ENCODE peak calls at places on chromosome 15, in four cellular contexts. One of them, this sample, is unnamed.

GRCh38 chr15:74226761-74227540 is 9.2 kb upstream of the CCDC33 start:
- DNase-seq in GM10248: no peak
- DNase-seq in ELF-1: no peak
- DNase-seq in activated gamma-delta T cell treated with Interleukin-2 at 50 U/mL for 16 hours: no peak
- DNase-seq in this sample: no peak

GRCh38 chr15:76340198-76340801 is 3.7 kb downstream of the ISL2 start:
- DNase-seq in GM10248: peak; percentile 40
- DNase-seq in ELF-1: peak; percentile 65
- DNase-seq in activated gamma-delta T cell treated with Interleukin-2 at 50 U/mL for 16 hours: no peak
- DNase-seq in this sample: no peak

GRCh38 chr15:76625267-76625666 is 279.9 kb downstream of the SCAPER start:
- DNase-seq in GM10248: no peak
- DNase-seq in ELF-1: peak; percentile 36
- DNase-seq in activated gamma-delta T cell treated with Interleukin-2 at 50 U/mL for 16 hours: no peak
- DNase-seq in this sample: no peak

GRCh38 chr15:78479650-78480049 is 27.7 kb upstream of the HYKK start:
- DNase-seq in GM10248: no peak
- DNase-seq in ELF-1: no peak
- DNase-seq in activated gamma-delta T cell treated with Interleukin-2 at 50 U/mL for 16 hours: no peak
- DNase-seq in this sample: no peak

GRCh38 chr15:35305906-35306305 is 220.8 kb upstream of the NANOGP8 start:
- DNase-seq in GM10248: no peak
- DNase-seq in ELF-1: peak; percentile 43
- DNase-seq in activated gamma-delta T cell treated with Interleukin-2 at 50 U/mL for 16 hours: no peak
- DNase-seq in this sample: no peak

GRCh38 chr15:41847206-41847605 is 8.6 kb downstream of the PLA2G4B start:
- DNase-seq in GM10248: no peak
- DNase-seq in ELF-1: no peak
- DNase-seq in activated gamma-delta T cell treated with Interleukin-2 at 50 U/mL for 16 hours: no peak
- DNase-seq in this sample: no peak

GRCh38 chr15:98177950-98178848 is 217.7 kb downstream of the ARRDC4 start:
- DNase-seq in GM10248: peak; percentile 17
- DNase-seq in ELF-1: peak; percentile 75
- DNase-seq in activated gamma-delta T cell treated with Interleukin-2 at 50 U/mL for 16 hours: peak; percentile 12
- DNase-seq in this sample: no peak

GRCh38 chr15:63772531-63772930 is 61.2 kb downstream of the HERC1 start:
- DNase-seq in GM10248: no peak
- DNase-seq in ELF-1: no peak
- DNase-seq in activated gamma-delta T cell treated with Interleukin-2 at 50 U/mL for 16 hours: no peak
- DNase-seq in this sample: no peak

GRCh38 chr15:81381725-81382124 is 7.7 kb upstream of the TMC3 start:
- DNase-seq in GM10248: no peak
- DNase-seq in ELF-1: no peak
- DNase-seq in activated gamma-delta T cell treated with Interleukin-2 at 50 U/mL for 16 hours: no peak
- DNase-seq in this sample: no peak

GRCh38 chr15:74426404-74427281 is 7.1 kb downstream of the SEMA7A start:
- DNase-seq in GM10248: no peak
- DNase-seq in ELF-1: no peak
- DNase-seq in activated gamma-delta T cell treated with Interleukin-2 at 50 U/mL for 16 hours: no peak
- DNase-seq in this sample: no peak

GRCh38 chr15:60774829-60775228 is 295.9 kb upstream of the ICE2 start:
- DNase-seq in GM10248: no peak
- DNase-seq in ELF-1: no peak
- DNase-seq in activated gamma-delta T cell treated with Interleukin-2 at 50 U/mL for 16 hours: no peak
- DNase-seq in this sample: no peak

GRCh38 chr15:101288905-101289513 is 6.0 kb downstream of the SNRPA1 start:
- DNase-seq in GM10248: no peak
- DNase-seq in ELF-1: peak; percentile 46
- DNase-seq in activated gamma-delta T cell treated with Interleukin-2 at 50 U/mL for 16 hours: no peak
- DNase-seq in this sample: no peak

GRCh38 chr15:78110916-78111475 is 18.6 kb downstream of the SH2D7 start:
- DNase-seq in GM10248: no peak
- DNase-seq in ELF-1: no peak
- DNase-seq in activated gamma-delta T cell treated with Interleukin-2 at 50 U/mL for 16 hours: no peak
- DNase-seq in this sample: no peak

GRCh38 chr15:56468271-56468912 is 3.5 kb upstream of the MNS1 start:
- DNase-seq in GM10248: peak; percentile 38
- DNase-seq in ELF-1: no peak
- DNase-seq in activated gamma-delta T cell treated with Interleukin-2 at 50 U/mL for 16 hours: no peak
- DNase-seq in this sample: no peak

GRCh38 chr15:40452296-40453090 is 11.7 kb downstream of the BAHD1 start:
- DNase-seq in GM10248: no peak
- DNase-seq in ELF-1: no peak
- DNase-seq in activated gamma-delta T cell treated with Interleukin-2 at 50 U/mL for 16 hours: no peak
- DNase-seq in this sample: no peak

GRCh38 chr15:72902245-72902928 is 118.8 kb upstream of the ADPGK start:
- DNase-seq in GM10248: no peak
- DNase-seq in ELF-1: peak; percentile 51
- DNase-seq in activated gamma-delta T cell treated with Interleukin-2 at 50 U/mL for 16 hours: no peak
- DNase-seq in this sample: no peak

GRCh38 chr15:83164409-83165404 is 42.9 kb downstream of the HDGFL3 start:
- DNase-seq in GM10248: no peak
- DNase-seq in ELF-1: no peak
- DNase-seq in activated gamma-delta T cell treated with Interleukin-2 at 50 U/mL for 16 hours: no peak
- DNase-seq in this sample: no peak

GRCh38 chr15:39788108-39788507 is 5.5 kb upstream of the FSIP1 start:
- DNase-seq in GM10248: no peak
- DNase-seq in ELF-1: no peak
- DNase-seq in activated gamma-delta T cell treated with Interleukin-2 at 50 U/mL for 16 hours: no peak
- DNase-seq in this sample: no peak

GRCh38 chr15:58731756-58732535 is 17.6 kb downstream of the ADAM10 start:
- DNase-seq in GM10248: no peak
- DNase-seq in ELF-1: peak; percentile 53
- DNase-seq in activated gamma-delta T cell treated with Interleukin-2 at 50 U/mL for 16 hours: no peak
- DNase-seq in this sample: no peak

GRCh38 chr15:23529891-23530290 is 35.6 kb upstream of the MKRN3 start:
- DNase-seq in GM10248: no peak
- DNase-seq in ELF-1: no peak
- DNase-seq in activated gamma-delta T cell treated with Interleukin-2 at 50 U/mL for 16 hours: no peak
- DNase-seq in this sample: no peak

GRCh38 chr15:60407406-60407805 is 9.6 kb upstream of the ANXA2 start:
- DNase-seq in GM10248: no peak
- DNase-seq in ELF-1: no peak
- DNase-seq in activated gamma-delta T cell treated with Interleukin-2 at 50 U/mL for 16 hours: no peak
- DNase-seq in this sample: no peak

GRCh38 chr15:62777657-62778056 is 264.9 kb upstream of the TPM1 start:
- DNase-seq in GM10248: no peak
- DNase-seq in ELF-1: no peak
- DNase-seq in activated gamma-delta T cell treated with Interleukin-2 at 50 U/mL for 16 hours: no peak
- DNase-seq in this sample: no peak

GRCh38 chr15:36831125-36831914 is 251.9 kb downstream of the CDIN1 start:
- DNase-seq in GM10248: peak; percentile 21
- DNase-seq in ELF-1: no peak
- DNase-seq in activated gamma-delta T cell treated with Interleukin-2 at 50 U/mL for 16 hours: no peak
- DNase-seq in this sample: peak; percentile 5

GRCh38 chr15:87080547-87080946 is 1000.9 kb downstream of the AGBL1 start:
- DNase-seq in GM10248: no peak
- DNase-seq in ELF-1: no peak
- DNase-seq in activated gamma-delta T cell treated with Interleukin-2 at 50 U/mL for 16 hours: no peak
- DNase-seq in this sample: no peak

GRCh38 chr15:48775556-48775955 is 35.3 kb downstream of the CEP152 start:
- DNase-seq in GM10248: no peak
- DNase-seq in ELF-1: no peak
- DNase-seq in activated gamma-delta T cell treated with Interleukin-2 at 50 U/mL for 16 hours: no peak
- DNase-seq in this sample: no peak

GRCh38 chr15:95125803-95126202 is 894.4 kb downstream of the MCTP2 start:
- DNase-seq in GM10248: no peak
- DNase-seq in ELF-1: no peak
- DNase-seq in activated gamma-delta T cell treated with Interleukin-2 at 50 U/mL for 16 hours: no peak
- DNase-seq in this sample: no peak

GRCh38 chr15:82875411-82876003 is 66.1 kb downstream of the WHAMM start:
- DNase-seq in GM10248: no peak
- DNase-seq in ELF-1: no peak
- DNase-seq in activated gamma-delta T cell treated with Interleukin-2 at 50 U/mL for 16 hours: no peak
- DNase-seq in this sample: no peak

GRCh38 chr15:65083262-65083701 is 6.7 kb downstream of the KBTBD13 start:
- DNase-seq in GM10248: no peak
- DNase-seq in ELF-1: peak; percentile 87
- DNase-seq in activated gamma-delta T cell treated with Interleukin-2 at 50 U/mL for 16 hours: no peak
- DNase-seq in this sample: no peak

GRCh38 chr15:66153549-66154415 is 99.8 kb downstream of the MEGF11 start:
- DNase-seq in GM10248: peak; percentile 84
- DNase-seq in ELF-1: no peak
- DNase-seq in activated gamma-delta T cell treated with Interleukin-2 at 50 U/mL for 16 hours: no peak
- DNase-seq in this sample: peak; percentile 63

This sample was measured in GM12892.